ENCODE peak calls at places on chromosomes 1 and 21, in four cellular contexts. E is GM12878, Q is HL-60, N is K562. F is an unnamed sample.

GRCh38 chr1:230274254-230274653 is 151.9 kb downstream of the PGBD5 start:
- DNase-seq in E (no peak), Q (no peak), N (no peak), F (no peak)

GRCh38 chr1:243433737-243434370 is 178.0 kb downstream of the SDCCAG8 start:
- DNase-seq in E (no peak), Q (no peak), N (no peak), F (no peak)

GRCh38 chr21:38494254-38494648 is 4.0 kb downstream of the ERG start:
- DNase-seq in E (no peak), Q (no peak), N (no peak), F (no peak)

GRCh38 chr1:100305954-100306353 is 39.9 kb downstream of the RTCA start:
- DNase-seq in E (no peak), Q (no peak), N (no peak), F (no peak)

GRCh38 chr1:40877681-40878080 is 15.5 kb upstream of the CITED4 start:
- DNase-seq in E (no peak), Q (no peak), N (no peak), F (no peak)

GRCh38 chr1:227416156-227416865 is 98.0 kb upstream of the CDC42BPA start:
- DNase-seq in E (no peak), Q (no peak), N (no peak), F (no peak)

GRCh38 chr1:30807318-30808066 is 49.9 kb upstream of the LAPTM5 start:
- DNase-seq in E (no peak), Q (no peak), N (no peak), F (no peak)

GRCh38 chr1:21520899-21521716 is 11.9 kb downstream of the ALPL start:
- DNase-seq in E (no peak), Q (no peak), N (no peak), F (no peak)

GRCh38 chr21:15034126-15034848 is 30.5 kb downstream of the NRIP1 start:
- DNase-seq in E (no peak), Q (no peak), N (no peak), F (no peak)

GRCh38 chr1:79849388-79849787 is 842.9 kb upstream of the ADGRL4 start:
- DNase-seq in E (no peak), Q (no peak), N (no peak), F (no peak)

GRCh38 chr1:10630661-10631120 is 155.9 kb downstream of the PEX14 start:
- DNase-seq in E (no peak), Q (no peak), N (no peak), F (no peak)

GRCh38 chr21:45470087-45470515 is 65.1 kb downstream of the COL18A1 start:
- DNase-seq in E (no peak), Q (no peak), N (no peak), F (no peak)

GRCh38 chr21:34992736-34993135 is 56.4 kb downstream of the RUNX1 start:
- DNase-seq in E (no peak), Q (no peak), N (no peak), F (no peak)

GRCh38 chr1:77975386-77975785 is 3.5 kb downstream of the FUBP1 start:
- DNase-seq in E (no peak), Q (no peak), N (no peak), F (no peak)

GRCh38 chr1:39737546-39738169 is 1.0 kb upstream of the PPIE start:
- DNase-seq in E (no peak), Q (no peak), N (no peak), F (no peak)
- TF ChIP-seq SPI1 in E (no peak), Q (no peak), N (no peak), F (no peak)

DNA sequence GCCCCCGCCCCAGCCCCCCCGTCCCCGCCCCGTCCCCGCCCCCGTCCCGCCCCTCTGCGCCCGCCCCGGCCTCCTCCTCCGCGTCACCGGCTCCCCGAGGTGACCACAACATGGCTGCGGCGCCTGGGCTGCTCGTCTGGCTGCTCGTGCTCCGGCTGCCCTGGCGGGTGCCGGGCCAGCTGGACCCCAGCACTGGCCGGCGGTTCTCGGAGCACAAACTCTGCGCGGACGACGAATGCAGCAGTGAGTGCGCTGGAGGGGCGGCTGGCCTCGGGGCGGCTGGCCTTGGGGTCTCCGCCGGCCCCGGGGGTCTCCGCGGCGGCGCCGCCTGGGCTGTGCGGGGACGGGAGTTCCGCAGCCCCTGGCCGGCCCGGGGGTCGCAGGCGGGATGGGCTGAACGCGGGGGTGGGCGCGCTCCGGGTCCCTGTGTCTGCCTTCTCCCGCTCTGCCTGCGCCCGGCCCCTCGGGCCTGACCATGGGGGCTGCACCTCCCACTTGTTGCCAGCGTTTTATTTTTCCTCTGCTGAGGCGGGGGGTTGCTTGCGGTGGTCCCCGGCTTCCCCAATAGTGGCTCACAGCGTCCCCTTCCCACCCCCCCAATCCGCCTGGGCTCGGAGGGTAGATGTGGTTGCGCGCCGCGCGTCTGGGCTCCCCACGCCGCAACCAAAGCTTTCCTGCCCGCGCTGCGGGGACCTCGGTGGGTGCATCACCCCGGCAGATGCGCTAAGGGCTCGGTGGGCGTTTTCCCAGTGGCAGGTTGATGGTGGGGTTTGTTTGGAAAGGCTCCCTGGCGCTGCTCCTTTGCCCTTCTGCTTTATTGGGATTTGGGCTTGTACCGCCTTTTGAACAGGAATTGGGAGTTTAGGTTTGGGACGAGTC is at the start of gene MIA3:
- DNase-seq in E (no peak), Q (peak; percentile 50), N (peak; percentile 96), F (peak; percentile 89)
- TF ChIP-seq SPI1 in E (no peak), Q (no peak), N (no peak), F (no peak)

DNA sequence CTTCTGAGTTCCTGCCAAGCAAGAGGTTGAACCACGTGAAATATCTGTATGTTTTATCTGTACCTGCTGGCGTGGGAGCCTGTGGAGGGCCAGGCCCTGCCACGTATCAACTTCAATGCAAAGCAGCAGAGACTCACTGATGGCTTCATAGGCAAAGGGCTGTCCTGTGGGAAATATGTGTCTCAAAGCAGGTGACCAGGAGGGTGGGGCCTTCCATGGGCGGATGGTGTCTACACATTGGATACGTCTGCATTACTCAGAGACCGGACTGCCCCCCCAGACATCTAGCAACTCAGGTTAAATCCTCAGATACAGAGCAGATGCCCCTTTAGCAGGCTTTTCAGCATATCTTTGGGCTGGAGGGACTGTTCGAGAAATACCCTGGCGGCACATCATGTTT is 210.8 kb upstream of the C1orf174 start:
- DNase-seq in E (no peak), Q (no peak), N (no peak), F (no peak)
- TF ChIP-seq SPI1 in E (no peak), Q (no peak), N (no peak), F (no peak)

GRCh38 chr1:91929246-91929645 is 20.0 kb upstream of the BRDT start:
- DNase-seq in E (no peak), Q (no peak), N (no peak), F (no peak)

GRCh38 chr1:91920001-91920400 is 29.2 kb upstream of the BRDT start:
- DNase-seq in E (no peak), Q (no peak), N (no peak), F (no peak)

GRCh38 chr1:91925644-91926330 is 23.4 kb upstream of the BRDT start:
- DNase-seq in E (no peak), Q (no peak), N (no peak), F (no peak)

DNA sequence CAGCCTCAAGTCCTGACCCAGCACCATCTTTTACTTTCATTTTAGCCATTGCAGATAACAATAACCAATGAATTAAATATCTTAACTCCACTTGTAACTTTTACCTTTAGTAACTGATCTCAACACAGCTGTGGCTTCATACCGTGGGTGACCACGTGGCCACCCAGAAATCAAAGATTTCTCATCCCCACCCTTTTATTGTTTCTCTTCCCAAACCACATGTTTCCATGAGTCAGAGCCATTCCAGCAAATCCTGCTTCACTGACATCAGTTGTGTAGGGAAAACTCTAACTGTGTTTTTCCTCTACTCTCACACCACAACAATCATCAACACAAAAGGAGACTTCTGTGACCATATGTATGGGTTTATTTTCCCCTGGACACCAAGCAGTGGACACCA is 25.1 kb upstream of the BRDT start:
- DNase-seq in E (no peak), Q (no peak), N (no peak), F (no peak)
- TF ChIP-seq SPI1 in E (no peak), Q (no peak), N (no peak), F (no peak)

GRCh38 chr1:82567308-82567707 is 766.6 kb downstream of the ADGRL2 start:
- DNase-seq in E (no peak), Q (no peak), N (no peak), F (no peak)
- TF ChIP-seq SPI1 in E (no peak), Q (no peak), N (no peak), F (no peak)

DNA sequence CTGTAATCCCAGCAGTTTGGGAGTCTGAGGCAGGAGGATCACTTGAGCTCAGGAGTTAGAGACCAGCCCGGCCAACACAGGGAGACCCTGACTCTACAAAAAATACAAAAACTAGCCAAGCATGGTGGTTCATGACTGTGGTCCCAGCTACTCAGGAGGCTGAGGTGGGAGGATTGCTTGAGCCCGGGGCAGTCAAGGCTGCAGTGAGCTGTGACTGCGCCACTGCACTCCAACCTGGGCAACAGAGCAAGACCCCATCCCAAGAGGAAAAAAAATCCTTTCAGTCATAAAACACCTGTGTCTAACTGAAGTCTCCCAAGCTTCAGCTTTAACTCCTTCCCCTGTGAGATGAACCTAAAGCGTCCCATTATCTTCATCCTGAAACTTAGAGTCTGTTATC is 33.1 kb upstream of the GOLT1A start:
- DNase-seq in E (no peak), Q (no peak), N (no peak), F (no peak)
- TF ChIP-seq SPI1 in E (no peak), Q (no peak), N (no peak), F (no peak)

DNA sequence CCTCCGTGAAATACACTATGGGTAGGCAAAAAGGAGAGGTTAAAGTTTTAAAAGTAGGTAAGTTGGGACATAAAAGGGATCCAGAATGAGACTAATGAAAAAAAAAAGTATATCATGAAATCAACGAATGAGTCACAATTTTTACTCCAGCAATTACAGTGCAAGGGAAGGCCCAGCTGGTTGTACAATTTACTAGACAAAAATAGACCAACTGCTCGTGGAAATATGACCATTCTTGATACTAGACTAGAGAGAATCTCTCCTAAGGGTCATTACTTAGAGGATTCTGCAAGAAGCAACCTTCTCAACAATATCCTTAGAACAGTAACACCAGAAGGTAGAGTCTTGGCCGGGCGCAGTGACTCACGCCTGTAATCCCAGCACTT is 55.1 kb upstream of the EFHD2 start:
- DNase-seq in E (no peak), Q (no peak), N (no peak), F (no peak)
- TF ChIP-seq SPI1 in E (no peak), Q (no peak), N (no peak), F (no peak)

GRCh38 chr1:115534106-115534505 is 107.7 kb upstream of the VANGL1 start:
- DNase-seq in E (no peak), Q (no peak), N (no peak), F (no peak)
- TF ChIP-seq SPI1 in E (no peak), Q (no peak), N (no peak), F (no peak)

F was measured in GM12891.